ENCODE peak calls at places on chromosomes 12 and 14, in seven cellular contexts. One of them, this sample, is unnamed. For H3K4me1, the result is how much of the 10 kb centered on the place peaks cover.

GRCh38 chr14:105876829-105877228 is 350.4 kb downstream of the TMEM121 start:
- DNase-seq in testis: no peak
- DNase-seq in suprapubic skin: no peak
- DNase-seq in uterus: no peak
- DNase-seq in GM12878: no peak
- DNase-seq in IMR-90: no peak
- DNase-seq in stomach: peak
- DNase-seq in this sample: peak

GRCh38 chr12:9124346-9125031 is 8.8 kb upstream of the A2M start:
- DNase-seq in testis: peak
- DNase-seq in suprapubic skin: no peak
- DNase-seq in uterus: no peak
- DNase-seq in GM12878: no peak
- DNase-seq in IMR-90: no peak
- DNase-seq in stomach: no peak
- DNase-seq in this sample: no peak

GRCh38 chr12:132437252-132438138 is 52.5 kb upstream of the FBRSL1 start:
- DNase-seq in testis: no peak
- DNase-seq in suprapubic skin: no peak
- DNase-seq in uterus: no peak
- DNase-seq in GM12878: no peak
- DNase-seq in IMR-90: no peak
- DNase-seq in stomach: no peak
- DNase-seq in this sample: no peak

GRCh38 chr14:104888489-104889373 is 23.7 kb downstream of the CEP170B start:
- DNase-seq in testis: peak
- DNase-seq in suprapubic skin: no peak
- DNase-seq in uterus: peak
- DNase-seq in GM12878: no peak
- DNase-seq in IMR-90: no peak
- DNase-seq in stomach: no peak
- DNase-seq in this sample: no peak

GRCh38 chr14:86723254-86723624 is 1193.3 kb downstream of the FLRT2 start:
- DNase-seq in testis: no peak
- DNase-seq in suprapubic skin: no peak
- DNase-seq in uterus: no peak
- DNase-seq in GM12878: no peak
- DNase-seq in IMR-90: peak
- DNase-seq in stomach: no peak
- DNase-seq in this sample: no peak

GRCh38 chr14:76309572-76310551 is 66.1 kb upstream of the ESRRB start:
- DNase-seq in testis: no peak
- DNase-seq in suprapubic skin: peak
- DNase-seq in uterus: no peak
- DNase-seq in GM12878: no peak
- DNase-seq in IMR-90: no peak
- DNase-seq in stomach: no peak
- DNase-seq in this sample: peak

GRCh38 chr14:104202259-104203070 is 64.1 kb downstream of the KIF26A start:
- DNase-seq in testis: peak
- DNase-seq in suprapubic skin: no peak
- DNase-seq in uterus: no peak
- DNase-seq in GM12878: no peak
- DNase-seq in IMR-90: no peak
- DNase-seq in stomach: peak
- DNase-seq in this sample: no peak

GRCh38 chr14:65552724-65553123 is 140.2 kb downstream of the FUT8 start:
- DNase-seq in testis: no peak
- DNase-seq in suprapubic skin: no peak
- DNase-seq in uterus: no peak
- DNase-seq in GM12878: no peak
- DNase-seq in IMR-90: no peak
- DNase-seq in stomach: no peak
- DNase-seq in this sample: no peak

GRCh38 chr12:66195242-66195641 is 6.2 kb downstream of the IRAK3 start:
- DNase-seq in testis: no peak
- DNase-seq in suprapubic skin: no peak
- DNase-seq in uterus: no peak
- DNase-seq in GM12878: no peak
- DNase-seq in IMR-90: no peak
- DNase-seq in stomach: peak
- DNase-seq in this sample: no peak

GRCh38 chr12:96063046-96063445 is 27.7 kb upstream of the LTA4H start:
- DNase-seq in testis: no peak
- DNase-seq in suprapubic skin: no peak
- DNase-seq in uterus: no peak
- DNase-seq in GM12878: no peak
- DNase-seq in IMR-90: peak
- DNase-seq in stomach: no peak
- DNase-seq in this sample: no peak

GRCh38 chr12:108618079-108618952 is 15.4 kb downstream of the SELPLG start:
- DNase-seq in testis: peak
- DNase-seq in suprapubic skin: peak
- DNase-seq in uterus: peak
- DNase-seq in GM12878: no peak
- DNase-seq in IMR-90: peak
- DNase-seq in stomach: peak
- DNase-seq in this sample: peak

GRCh38 chr14:65776193-65776592 is 363.7 kb downstream of the FUT8 start:
- DNase-seq in testis: no peak
- DNase-seq in suprapubic skin: no peak
- DNase-seq in uterus: no peak
- DNase-seq in GM12878: no peak
- DNase-seq in IMR-90: no peak
- DNase-seq in stomach: no peak
- DNase-seq in this sample: no peak

GRCh38 chr12:95621725-95622124 is 70.4 kb upstream of the USP44 start:
- DNase-seq in testis: no peak
- DNase-seq in suprapubic skin: no peak
- DNase-seq in uterus: no peak
- DNase-seq in GM12878: no peak
- DNase-seq in IMR-90: no peak
- DNase-seq in stomach: no peak
- DNase-seq in this sample: no peak

DNA sequence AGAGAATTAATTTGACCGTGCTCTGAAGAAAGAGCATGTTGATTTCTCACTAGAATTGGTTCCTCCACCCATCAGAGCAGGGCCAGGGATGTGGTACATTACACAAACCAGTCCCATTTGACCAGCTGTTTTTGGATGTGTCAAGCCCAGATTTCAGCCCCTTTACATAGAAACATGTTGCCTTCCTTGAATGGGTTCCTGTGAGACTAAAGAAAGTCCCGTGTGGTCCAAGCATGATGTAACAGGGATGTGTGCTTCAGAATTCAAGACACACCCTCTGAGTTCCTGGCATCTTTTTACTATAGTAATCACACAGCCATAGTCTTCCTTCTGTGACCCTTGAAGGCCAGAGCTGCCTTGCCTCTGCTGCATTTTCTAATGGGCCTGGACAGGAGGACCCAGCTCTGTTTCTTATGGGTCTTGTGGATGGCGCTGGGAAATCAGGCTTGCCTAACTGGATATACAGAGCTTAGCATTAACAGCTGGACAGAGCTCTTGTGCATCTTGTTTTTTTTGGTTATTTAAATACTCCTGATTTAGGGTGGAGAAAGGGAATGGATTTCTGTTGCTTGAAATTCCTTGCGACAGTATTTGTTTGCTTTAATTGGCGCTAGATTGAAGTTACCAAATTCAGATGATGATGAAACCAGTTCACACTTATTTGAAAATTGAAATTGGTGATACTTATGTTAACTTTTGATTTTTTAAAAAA is 341.0 kb downstream of the ZFP36L1 start:
- DNase-seq in testis: peak
- DNase-seq in suprapubic skin: no peak
- DNase-seq in uterus: no peak
- DNase-seq in GM12878: no peak
- DNase-seq in IMR-90: no peak
- DNase-seq in stomach: no peak
- DNase-seq in this sample: peak
- H3K4me1 ChIP-seq in testis: under half
- H3K4me1 ChIP-seq in suprapubic skin: under half
- H3K4me1 ChIP-seq in uterus: under half
- H3K4me1 ChIP-seq in GM12878: under half
- H3K4me1 ChIP-seq in IMR-90: under half
- H3K4me1 ChIP-seq in stomach: under half
- H3K4me1 ChIP-seq in this sample: under half

DNA sequence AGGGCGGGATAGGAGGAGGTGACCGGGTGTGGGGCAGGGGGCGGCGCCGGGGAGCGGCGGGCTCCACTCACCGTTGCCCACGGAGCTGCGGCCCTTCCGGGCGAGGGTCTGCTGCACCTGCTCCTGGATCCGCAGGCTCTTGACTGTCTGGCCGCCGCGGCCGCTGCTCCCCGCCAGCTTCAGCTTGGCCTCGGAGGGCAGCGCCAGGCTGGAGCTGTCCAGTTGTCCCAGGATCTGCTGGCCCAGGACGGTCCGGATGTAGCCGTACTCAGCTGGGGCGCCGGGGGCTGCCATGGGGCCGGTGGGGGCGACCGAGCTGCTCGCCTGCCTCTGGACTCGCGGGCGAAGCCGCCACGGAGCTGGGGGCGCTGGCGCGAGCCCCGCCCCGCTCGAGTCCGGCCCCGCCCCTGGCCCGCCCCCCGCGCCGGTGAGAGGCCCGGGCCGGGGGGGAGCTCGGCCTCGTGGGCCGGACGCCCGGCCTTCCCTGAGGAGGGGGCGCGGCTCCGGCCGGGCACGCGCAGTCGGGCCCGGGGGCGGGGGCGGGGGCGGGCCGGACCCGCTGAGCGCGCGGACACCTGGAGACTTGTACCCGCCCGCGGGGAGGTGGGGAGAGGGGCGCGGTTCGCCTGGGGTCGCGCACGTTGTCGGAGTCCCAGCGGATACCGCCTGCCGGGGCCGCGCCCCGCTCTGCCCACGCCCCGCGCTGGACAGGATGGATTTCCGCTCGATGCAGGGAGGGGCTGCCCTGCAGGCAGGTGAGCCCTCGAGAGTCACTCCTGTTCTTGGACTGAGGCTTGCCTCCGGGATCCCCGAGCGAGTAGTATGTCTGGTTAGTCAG is at the start of gene PKP2:
- DNase-seq in testis: peak
- DNase-seq in suprapubic skin: no peak
- DNase-seq in uterus: peak
- DNase-seq in GM12878: no peak
- DNase-seq in IMR-90: no peak
- DNase-seq in stomach: peak
- DNase-seq in this sample: peak
- TF ChIP-seq POLR2A in testis: no peak
- TF ChIP-seq POLR2A in suprapubic skin: no peak
- TF ChIP-seq POLR2A in uterus: no peak
- TF ChIP-seq POLR2A in GM12878: no peak
- TF ChIP-seq POLR2A in IMR-90: no peak
- TF ChIP-seq POLR2A in stomach: no peak
- TF ChIP-seq POLR2A in this sample: peak

GRCh38 chr12:121575051-121575450 is 5.8 kb downstream of the KDM2B start:
- DNase-seq in testis: no peak
- DNase-seq in suprapubic skin: no peak
- DNase-seq in uterus: no peak
- DNase-seq in GM12878: no peak
- DNase-seq in IMR-90: no peak
- DNase-seq in stomach: no peak
- DNase-seq in this sample: no peak

GRCh38 chr12:121578230-121579189 is 2.3 kb downstream of the KDM2B start:
- DNase-seq in testis: no peak
- DNase-seq in suprapubic skin: no peak
- DNase-seq in uterus: peak
- DNase-seq in GM12878: no peak
- DNase-seq in IMR-90: peak
- DNase-seq in stomach: no peak
- DNase-seq in this sample: peak

GRCh38 chr12:121577443-121578180 is 3.2 kb downstream of the KDM2B start:
- DNase-seq in testis: peak
- DNase-seq in suprapubic skin: no peak
- DNase-seq in uterus: no peak
- DNase-seq in GM12878: no peak
- DNase-seq in IMR-90: no peak
- DNase-seq in stomach: no peak
- DNase-seq in this sample: no peak

GRCh38 chr12:121575952-121576615 is 4.7 kb downstream of the KDM2B start:
- DNase-seq in testis: no peak
- DNase-seq in suprapubic skin: no peak
- DNase-seq in uterus: no peak
- DNase-seq in GM12878: no peak
- DNase-seq in IMR-90: no peak
- DNase-seq in stomach: no peak
- DNase-seq in this sample: no peak

DNA sequence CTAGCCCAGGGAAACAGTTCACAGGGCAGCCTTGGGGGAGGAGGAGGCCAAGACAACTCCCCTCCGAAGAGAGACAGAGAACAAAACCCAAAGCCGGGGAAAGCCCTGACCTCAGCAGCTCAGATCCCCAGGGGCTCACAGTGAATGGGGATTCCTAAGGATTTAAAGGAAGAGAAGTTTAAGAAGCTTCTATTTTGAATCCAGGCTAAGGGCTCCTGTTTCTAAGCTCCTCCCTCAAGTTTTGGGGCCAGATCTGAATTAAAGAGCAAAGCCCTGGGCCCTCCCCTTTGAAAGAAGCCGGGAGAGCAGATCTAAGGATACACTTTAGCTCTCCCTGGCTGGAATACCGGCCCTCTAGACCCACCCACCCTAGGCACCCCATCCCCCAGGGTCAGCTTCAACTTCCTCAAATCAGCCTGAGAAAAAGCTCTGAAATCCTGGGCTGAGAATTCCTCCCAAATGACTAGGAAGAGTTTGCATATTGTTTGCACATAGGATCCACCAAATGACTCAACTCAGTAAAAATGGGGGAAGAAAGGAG is 3.9 kb downstream of the KDM2B start:
- DNase-seq in testis: no peak
- DNase-seq in suprapubic skin: no peak
- DNase-seq in uterus: peak
- DNase-seq in GM12878: no peak
- DNase-seq in IMR-90: peak
- DNase-seq in stomach: no peak
- DNase-seq in this sample: no peak
- H3K4me1 ChIP-seq in testis: under half
- H3K4me1 ChIP-seq in suprapubic skin: half or more
- H3K4me1 ChIP-seq in uterus: under half
- H3K4me1 ChIP-seq in GM12878: under half
- H3K4me1 ChIP-seq in IMR-90: under half
- H3K4me1 ChIP-seq in stomach: under half
- H3K4me1 ChIP-seq in this sample: under half

DNA sequence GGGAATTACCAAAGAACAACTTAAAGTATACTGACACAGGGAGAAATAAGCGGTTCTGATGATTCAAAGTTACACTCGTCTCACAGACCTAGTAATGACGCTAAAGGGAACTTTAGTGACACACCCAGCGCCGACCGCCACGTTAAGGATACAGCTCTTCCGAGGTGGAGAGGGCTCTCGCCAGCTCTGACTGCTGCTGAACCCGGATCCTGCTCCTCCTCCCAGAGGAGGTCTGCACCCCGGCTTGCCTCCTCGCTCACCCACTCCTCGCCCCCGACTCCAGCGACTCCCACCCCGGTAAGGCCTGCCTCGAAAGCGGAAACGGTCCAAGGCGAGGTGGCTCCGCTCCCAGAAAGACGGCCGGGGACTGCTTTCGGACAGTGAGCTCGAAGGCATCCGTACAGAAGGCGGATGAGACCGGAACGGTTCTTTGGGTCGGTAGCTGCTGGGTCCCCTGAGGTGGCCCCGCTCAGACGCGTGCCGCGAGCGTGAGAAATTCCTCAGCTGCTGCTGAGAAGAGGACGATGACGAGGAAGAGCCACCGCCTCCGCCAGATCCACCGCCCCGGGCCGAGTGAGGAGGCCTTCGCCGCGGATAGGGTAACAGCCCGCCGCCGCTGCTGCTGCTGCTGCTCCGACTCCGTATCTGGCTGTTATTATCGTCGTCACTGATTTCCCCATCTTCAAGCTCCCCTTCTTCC is 637 bp downstream of the ZFC3H1 start:
- DNase-seq in testis: peak
- DNase-seq in suprapubic skin: peak
- DNase-seq in uterus: peak
- DNase-seq in GM12878: no peak
- DNase-seq in IMR-90: peak
- DNase-seq in stomach: peak
- DNase-seq in this sample: peak
- TF ChIP-seq POLR2A in testis: no peak
- TF ChIP-seq POLR2A in suprapubic skin: peak
- TF ChIP-seq POLR2A in uterus: no peak
- TF ChIP-seq POLR2A in GM12878: peak
- TF ChIP-seq POLR2A in IMR-90: peak
- TF ChIP-seq POLR2A in stomach: no peak
- TF ChIP-seq POLR2A in this sample: peak